ENCODE peak calls at places on chromosome 2, in six cellular contexts. I, M, Q, Z, L and X are unnamed samples.

GRCh38 chr2:150919899-150920298 is 341.8 kb downstream of the RBM43 start:
- DNase-seq in I (no peak), M (no peak), Q (no peak), Z (no peak), L (no peak), X (no peak)

GRCh38 chr2:119011162-119011909 is 69.3 kb downstream of the MARCO start:
- DNase-seq in I (peak), M (peak), Q (peak), Z (peak), L (no peak), X (no peak)

GRCh38 chr2:179344280-179344961 is 79.8 kb upstream of the SESTD1 start:
- DNase-seq in I (peak), M (no peak), Q (peak), Z (no peak), L (no peak), X (no peak)

GRCh38 chr2:136376211-136376610 is 258.3 kb upstream of the CXCR4 start:
- DNase-seq in I (no peak), M (peak), Q (no peak), Z (no peak), L (no peak), X (no peak)

GRCh38 chr2:241891315-241891987 is 21.9 kb downstream of the RTP5 start:
- DNase-seq in I (no peak), M (no peak), Q (no peak), Z (no peak), L (no peak), X (no peak)

GRCh38 chr2:72920317-72921087 is 3.2 kb downstream of the EMX1 start:
- DNase-seq in I (no peak), M (peak), Q (no peak), Z (no peak), L (no peak), X (no peak)

GRCh38 chr2:215870088-215870490 is 143.3 kb downstream of the MREG start:
- DNase-seq in I (no peak), M (no peak), Q (peak), Z (no peak), L (no peak), X (peak)

GRCh38 chr2:1692342-1692741 is 52.0 kb downstream of the PXDN start:
- DNase-seq in I (no peak), M (peak), Q (no peak), Z (no peak), L (no peak), X (no peak)

GRCh38 chr2:88059979-88060906 is 4.7 kb upstream of the KRCC1 start:
- DNase-seq in I (peak), M (no peak), Q (peak), Z (peak), L (no peak), X (no peak)

GRCh38 chr2:144471316-144472045 is 48.4 kb downstream of the ZEB2 start:
- DNase-seq in I (no peak), M (no peak), Q (no peak), Z (no peak), L (no peak), X (no peak)

GRCh38 chr2:9753665-9754531 is 89.4 kb upstream of the TAF1B start:
- DNase-seq in I (no peak), M (peak), Q (peak), Z (no peak), L (no peak), X (no peak)

GRCh38 chr2:230931556-230932231 is 6.7 kb upstream of the GPR55 start:
- DNase-seq in I (no peak), M (peak), Q (no peak), Z (no peak), L (no peak), X (no peak)

GRCh38 chr2:96207073-96207777 is 1.4 kb downstream of the STARD7 start:
- DNase-seq in I (no peak), M (no peak), Q (peak), Z (no peak), L (no peak), X (no peak)